ENCODE peak calls at places on chromosomes 13 and 19, in five cellular contexts. S is NCI-H82, O is Caco-2, J is left lung, I is lower leg skin. C is an unnamed sample.

GRCh38 chr19:14818588-14818987 is 16.4 kb downstream of the OR7A5 start:
- DNase-seq in O (no peak), J (no peak), I (no peak), S (no peak), C (no peak)

GRCh38 chr19:28960986-28961705 is 251.8 kb downstream of the UQCRFS1 start:
- DNase-seq in I (no peak), S (no peak), J (no peak), O (no peak), C (no peak)

GRCh38 chr13:37775871-37776270 is 93.7 kb downstream of the TRPC4 start:
- DNase-seq in S (no peak), O (no peak), I (no peak), J (no peak), C (no peak)

GRCh38 chr19:55813906-55814305 is 17.9 kb downstream of the NLRP11 start:
- DNase-seq in O (no peak), J (no peak), S (no peak), I (no peak), C (no peak)

GRCh38 chr13:31310781-31311180 is 111.0 kb downstream of the B3GLCT start:
- DNase-seq in S (no peak), J (no peak), I (no peak), O (no peak), C (no peak)

GRCh38 chr13:39602277-39602613 is 748 bp downstream of the LHFPL6 start:
- DNase-seq in O (no peak), J (no peak), I (no peak), S (no peak), C (no peak)

GRCh38 chr19:57560049-57560491 is 407 bp upstream of the ZNF550 start:
- DNase-seq in S (no peak), J (no peak), O (no peak), I (no peak), C (peak)

GRCh38 chr19:48826606-48827020 is 9.7 kb downstream of the HSD17B14 start:
- DNase-seq in S (no peak), I (no peak), J (no peak), O (peak), C (no peak)

GRCh38 chr19:616276-616675 is 17.1 kb downstream of the POLRMT start:
- DNase-seq in S (no peak), I (no peak), J (no peak), O (no peak), C (no peak)

GRCh38 chr19:30339624-30340525 is 32.3 kb upstream of the ZNF536 start:
- DNase-seq in S (no peak), J (no peak), I (no peak), O (no peak), C (no peak)

GRCh38 chr19:17398902-17399527 is 5.0 kb upstream of the CCDC194 start:
- DNase-seq in O (no peak), J (no peak), I (no peak), S (no peak), C (no peak)

GRCh38 chr19:13056052-13056660 is 46.5 kb downstream of the LYL1 start:
- DNase-seq in I (peak), O (no peak), S (no peak), J (peak), C (peak)

GRCh38 chr19:48635263-48635965 is 1.8 kb downstream of the DBP start:
- DNase-seq in S (peak), I (no peak), O (peak), J (peak), C (peak)

GRCh38 chr19:15457701-15458484 is 6.5 kb downstream of the RASAL3 start:
- DNase-seq in I (no peak), S (no peak), O (no peak), J (no peak), C (no peak)

GRCh38 chr13:25292301-25292700 is 5.0 kb upstream of the MTMR6 start:
- DNase-seq in S (peak), I (peak), O (no peak), J (no peak), C (peak)

GRCh38 chr19:33325920-33326319 is 23.6 kb upstream of the CEBPA start:
- DNase-seq in J (no peak), S (no peak), O (no peak), I (peak), C (no peak)

GRCh38 chr19:54029930-54030490 is 33.7 kb downstream of the VSTM1 start:
- DNase-seq in S (peak), J (no peak), O (peak), I (peak), C (peak)

GRCh38 chr13:28796938-28797257 is 23.2 kb upstream of the MTUS2 start:
- DNase-seq in I (no peak), J (no peak), S (no peak), O (no peak), C (no peak)

GRCh38 chr19:55641376-55642152 is 762 bp downstream of the ZNF580 start:
- DNase-seq in O (no peak), J (peak), I (no peak), S (peak), C (no peak)

GRCh38 chr19:801030-801860 is 4.0 kb downstream of the PTBP1 start:
- DNase-seq in J (peak), I (no peak), S (no peak), O (no peak), C (peak)

GRCh38 chr19:4794971-4795370 is 3.4 kb downstream of the FEM1A start:
- DNase-seq in S (no peak), J (no peak), I (no peak), O (no peak), C (no peak)

GRCh38 chr19:12478234-12478941 is 6.2 kb downstream of the ZNF709 start:
- DNase-seq in J (no peak), S (no peak), O (no peak), I (no peak), C (no peak)

GRCh38 chr19:4896372-4896771 is 6.3 kb downstream of the ARRDC5 start:
- DNase-seq in O (no peak), J (no peak), S (no peak), I (no peak), C (no peak)

GRCh38 chr13:84413016-84413415 is 530.7 kb upstream of the SLITRK1 start:
- DNase-seq in I (no peak), J (no peak), S (no peak), O (no peak), C (no peak)

GRCh38 chr19:5186293-5187050 is 154.1 kb downstream of the PTPRS start:
- DNase-seq in I (peak), O (no peak), S (no peak), J (no peak), C (no peak)

GRCh38 chr13:105863300-105863699 is 672.2 kb downstream of the EFNB2 start:
- DNase-seq in O (no peak), S (no peak), J (no peak), I (no peak), C (no peak)

GRCh38 chr13:32538234-32538620 is 368 bp downstream of the N4BP2L2 start:
- DNase-seq in J (no peak), S (no peak), I (peak), O (no peak), C (peak)

GRCh38 chr19:38375098-38375493 is 725 bp downstream of the PSMD8 start:
- DNase-seq in S (peak), O (no peak), J (no peak), I (no peak), C (no peak)

GRCh38 chr13:105805866-105806265 is 729.6 kb downstream of the EFNB2 start:
- DNase-seq in I (no peak), J (no peak), S (no peak), O (no peak), C (no peak)

GRCh38 chr13:74839656-74840055 is 642.3 kb downstream of the TBC1D4 start:
- DNase-seq in O (no peak), J (no peak), I (no peak), S (no peak), C (no peak)

GRCh38 chr13:78460176-78460575 is 143.2 kb downstream of the POU4F1 start:
- DNase-seq in S (no peak), O (no peak), J (no peak), I (no peak), C (no peak)

GRCh38 chr13:81051873-81052272 is 710.9 kb upstream of the SPRY2 start:
- DNase-seq in O (no peak), S (peak), I (no peak), J (no peak), C (no peak)

GRCh38 chr13:111027481-111028439 is 87.3 kb upstream of the ARHGEF7 start:
- DNase-seq in J (no peak), I (no peak), O (no peak), S (no peak), C (no peak)

GRCh38 chr19:40576181-40576584 is 490 bp upstream of the SHKBP1 start:
- DNase-seq in O (no peak), J (no peak), S (peak), I (no peak), C (no peak)

GRCh38 chr19:44367024-44367423 is 10.5 kb upstream of the ZNF112 start:
- DNase-seq in J (no peak), O (no peak), S (no peak), I (no peak), C (no peak)